ENCODE peak calls at places on chromosomes 2 and 18, in four cellular contexts. S, X, M and N are unnamed samples. For H3K36me3, the result is how much of the 10 kb centered on the place peaks cover.

GRCh38 chr2:225052703-225053102 is 10.4 kb upstream of the DOCK10 start:
- DNase-seq in M (no peak), X (no peak), S (no peak), N (no peak)

GRCh38 chr18:80070825-80071224 is 36.6 kb downstream of the RBFA start:
- DNase-seq in X (no peak), M (no peak), S (no peak), N (no peak)

GRCh38 chr18:9782073-9782857 is 74.2 kb downstream of the RAB31 start:
- DNase-seq in M (no peak), S (no peak), X (no peak), N (no peak)

GRCh38 chr2:38719706-38720105 is 31.5 kb downstream of the SRSF7 start:
- DNase-seq in M (no peak), X (no peak), S (no peak), N (no peak)

GRCh38 chr2:156339110-156339847 is 6.8 kb upstream of the NR4A2 start:
- DNase-seq in S (no peak), X (no peak), M (no peak), N (no peak)

GRCh38 chr2:105873721-105874120 is 129.0 kb downstream of the NCK2 start:
- DNase-seq in M (peak), X (peak), S (no peak), N (peak)

GRCh38 chr18:59623456-59624383 is 73.5 kb downstream of the CCBE1 start:
- DNase-seq in S (no peak), X (no peak), M (no peak), N (no peak)

GRCh38 chr2:212177724-212178123 is 360.9 kb downstream of the ERBB4 start:
- DNase-seq in X (peak), S (no peak), M (no peak), N (peak)

GRCh38 chr2:71611247-71611646 is 157.9 kb downstream of the DYSF start:
- DNase-seq in X (no peak), S (peak), M (no peak), N (no peak)

GRCh38 chr2:233076749-233077148 is 16.6 kb downstream of the INPP5D start:
- DNase-seq in S (no peak), X (no peak), M (no peak), N (peak)

GRCh38 chr2:117771969-117772630 is 42.4 kb upstream of the DDX18 start:
- DNase-seq in M (no peak), X (peak), S (peak), N (peak)

GRCh38 chr2:85111819-85112281 is 21.3 kb upstream of the TCF7L1 start:
- DNase-seq in X (no peak), S (no peak), M (no peak), N (no peak)

GRCh38 chr2:188787002-188787660 is 187.0 kb upstream of the COL3A1 start:
- DNase-seq in S (no peak), X (no peak), M (no peak), N (peak)

GRCh38 chr2:135741043-135741394 is 636 bp upstream of the UBXN4 start:
- DNase-seq in S (no peak), M (no peak), X (no peak), N (no peak)

GRCh38 chr2:26034597-26035067 is 748 bp downstream of the RAB10 start:
- DNase-seq in M (no peak), X (no peak), S (peak), N (peak)

GRCh38 chr2:47203996-47204395 is 48.9 kb upstream of the STPG4 start:
- DNase-seq in S (no peak), X (no peak), M (no peak), N (no peak)

GRCh38 chr18:6781179-6781714 is 51.7 kb downstream of the ARHGAP28 start:
- DNase-seq in M (no peak), X (no peak), S (peak), N (peak)

GRCh38 chr18:62436636-62437519 is 85.9 kb upstream of the ZCCHC2 start:
- DNase-seq in S (no peak), X (no peak), M (no peak), N (peak)

GRCh38 chr2:118122768-118123335 is 34.6 kb downstream of the INSIG2 start:
- DNase-seq in S (no peak), M (peak), X (no peak), N (no peak)

GRCh38 chr18:702957-703659 is 9.3 kb downstream of the ENOSF1 start:
- DNase-seq in X (peak), S (no peak), M (no peak), N (peak)

GRCh38 chr2:46615555-46616487 is 136.5 kb downstream of the TMEM247 start:
- DNase-seq in S (no peak), M (no peak), X (peak), N (peak)

GRCh38 chr2:71619230-71619741 is 165.9 kb downstream of the DYSF start:
- DNase-seq in X (no peak), M (no peak), S (no peak), N (no peak)

GRCh38 chr2:175914846-175915245 is 87.2 kb downstream of the LNPK start:
- DNase-seq in M (no peak), X (no peak), S (no peak), N (no peak)

GRCh38 chr2:240021488-240022104 is 3.5 kb downstream of the NDUFA10 start:
- DNase-seq in M (no peak), X (peak), S (peak), N (peak)

GRCh38 chr2:203492965-203493364 is 42.1 kb downstream of the RAPH1 start:
- DNase-seq in S (no peak), M (no peak), X (no peak), N (no peak)

GRCh38 chr18:62763101-62763521 is 47.8 kb downstream of the PHLPP1 start:
- DNase-seq in X (no peak), S (no peak), M (no peak), N (no peak)

GRCh38 chr2:134301099-134301970 is 47.5 kb downstream of the MGAT5 start:
- DNase-seq in S (no peak), X (no peak), M (no peak), N (peak)

DNA sequence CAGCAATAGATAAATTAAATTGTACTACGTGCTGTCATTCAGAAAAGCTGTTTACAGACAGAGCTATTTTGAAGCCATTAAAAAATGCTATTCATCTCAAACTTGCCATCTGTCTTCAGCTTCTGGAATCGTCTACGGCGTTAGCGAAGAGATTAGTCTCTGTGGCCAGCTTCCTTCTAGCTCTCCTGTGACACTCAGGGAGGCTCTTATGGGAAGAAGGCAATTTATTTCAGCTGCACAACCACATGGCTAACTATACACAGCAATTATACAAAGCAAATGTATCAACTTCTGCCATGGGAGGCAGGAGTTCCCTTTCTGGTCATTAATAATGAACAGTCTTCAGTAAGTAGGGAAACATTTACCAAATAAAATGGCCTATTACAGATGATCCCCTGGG is 6.3 kb downstream of the CTAGE1 start:
- DNase-seq in M (no peak), S (no peak), X (no peak), N (no peak)
- H3K36me3 ChIP-seq in M (under half), S (under half), X (under half), N (under half)

GRCh38 chr2:129008055-129008880 is 689.6 kb upstream of the HS6ST1 start:
- DNase-seq in X (no peak), M (no peak), S (no peak), N (no peak)

GRCh38 chr2:129004940-129005490 is 686.3 kb upstream of the HS6ST1 start:
- DNase-seq in X (no peak), S (no peak), M (no peak), N (no peak)

GRCh38 chr2:129006901-129007300 is 688.2 kb upstream of the HS6ST1 start:
- DNase-seq in M (no peak), S (no peak), X (no peak), N (no peak)

GRCh38 chr2:129004485-129004884 is 685.8 kb upstream of the HS6ST1 start:
- DNase-seq in X (no peak), M (no peak), S (no peak), N (no peak)

GRCh38 chr2:129006135-129006885 is 687.6 kb upstream of the HS6ST1 start:
- DNase-seq in X (no peak), S (no peak), M (no peak), N (no peak)
- H3K4me2 ChIP-seq in X (no peak), S (no peak), M (no peak), N (no peak)

DNA sequence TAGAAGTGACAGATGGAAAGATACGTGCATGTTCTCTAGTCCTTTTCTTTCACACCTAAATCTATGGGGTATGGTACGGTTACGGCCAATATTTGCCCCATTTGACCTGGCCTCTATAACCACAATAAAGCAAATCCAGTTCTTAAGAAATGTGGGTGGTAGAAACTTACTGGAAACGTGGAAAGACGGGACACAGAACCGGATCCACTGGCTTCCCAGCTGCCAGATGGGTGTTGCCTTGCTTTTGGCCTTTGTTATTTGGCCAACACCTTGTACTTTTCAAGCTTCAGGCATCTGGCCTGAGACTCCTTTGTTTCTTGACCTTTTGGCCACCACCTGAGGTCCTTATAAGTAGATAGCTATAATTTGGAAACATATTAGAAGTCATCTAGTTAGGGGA is 635.9 kb downstream of the SLC4A3 start:
- DNase-seq in X (no peak), S (no peak), M (no peak), N (no peak)
- TF ChIP-seq MAX in X (no peak), S (no peak), M (no peak), N (no peak)

GRCh38 chr2:37315364-37315763 is 9.3 kb downstream of the PRKD3 start:
- DNase-seq in S (no peak), X (no peak), M (no peak), N (no peak)
- H3K36me3 ChIP-seq in S (under half), X (under half), M (under half), N (under half)

GRCh38 chr2:55595536-55595935 is 21.9 kb downstream of the PPP4R3B start:
- DNase-seq in M (no peak), X (no peak), S (no peak), N (no peak)

GRCh38 chr2:55590810-55591440 is 26.5 kb downstream of the PPP4R3B start:
- DNase-seq in X (no peak), M (peak), S (no peak), N (no peak)

GRCh38 chr2:55592130-55592529 is 25.3 kb downstream of the PPP4R3B start:
- DNase-seq in S (no peak), X (no peak), M (no peak), N (no peak)
- H3K4me2 ChIP-seq in S (no peak), X (no peak), M (no peak), N (no peak)

DNA sequence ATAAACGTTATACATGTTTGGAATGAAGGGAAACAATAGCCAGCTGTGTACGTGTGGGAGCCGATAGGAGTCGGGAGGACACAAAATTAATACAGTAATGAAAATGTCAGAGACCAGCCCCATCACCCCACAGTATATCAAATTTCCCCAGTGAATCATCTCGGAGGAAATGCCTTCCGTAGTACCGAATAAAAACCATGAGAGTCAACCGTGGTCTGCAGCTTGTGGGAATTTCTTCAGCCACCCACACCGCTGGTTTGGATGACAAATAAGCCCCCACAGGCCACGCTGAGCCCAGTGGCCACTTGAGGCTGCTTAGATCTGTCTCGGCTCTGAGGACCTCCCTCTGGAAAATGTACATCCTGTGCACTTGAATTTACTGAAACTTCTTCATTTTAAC is 133.7 kb downstream of the COL6A3 start:
- DNase-seq in X (no peak), M (no peak), S (no peak), N (no peak)
- TF ChIP-seq MAX in X (no peak), M (no peak), S (peak), N (no peak)